ENCODE peak calls at places on chromosomes 13 and 19, in six cellular contexts. K is neural crest cell, V is right atrium auricular region, U is GM13977, P is heart left ventricle, Q is left ventricle myocardium inferior. R is an unnamed sample.

GRCh38 chr19:7565332-7565731 is 29.8 kb downstream of the PNPLA6 start:
- DNase-seq in K (no peak), V (no peak), U (peak), P (no peak), Q (no peak), R (no peak)

GRCh38 chr13:76307157-76307556 is 579.0 kb downstream of the KCTD12 start:
- DNase-seq in K (no peak), V (no peak), U (no peak), P (no peak), Q (no peak), R (no peak)

GRCh38 chr19:29858000-29858596 is 46.3 kb downstream of the CCNE1 start:
- DNase-seq in K (no peak), V (no peak), U (peak), P (no peak), Q (no peak), R (no peak)

GRCh38 chr19:10624585-10624984 is 768 bp upstream of the SLC44A2 start:
- DNase-seq in K (no peak), V (no peak), U (no peak), P (no peak), Q (no peak), R (no peak)

GRCh38 chr13:99227909-99228688 is 27.4 kb downstream of the UBAC2 start:
- DNase-seq in K (no peak), V (no peak), U (no peak), P (no peak), Q (no peak), R (no peak)

GRCh38 chr19:6030214-6030507 is 52.2 kb upstream of the RANBP3 start:
- DNase-seq in K (no peak), V (no peak), U (no peak), P (no peak), Q (no peak), R (no peak)

GRCh38 chr13:46160474-46161066 is 21.4 kb downstream of the LCP1 start:
- DNase-seq in K (peak), V (no peak), U (peak), P (no peak), Q (no peak), R (no peak)

GRCh38 chr13:101579291-101579802 is 126.9 kb downstream of the ITGBL1 start:
- DNase-seq in K (no peak), V (no peak), U (no peak), P (no peak), Q (no peak), R (no peak)

GRCh38 chr19:41871573-41872383 is 5.3 kb upstream of the CD79A start:
- DNase-seq in K (no peak), V (no peak), U (peak), P (peak), Q (peak), R (no peak)

GRCh38 chr19:2627855-2628254 is 74.6 kb downstream of the GNG7 start:
- DNase-seq in K (no peak), V (no peak), U (no peak), P (no peak), Q (no peak), R (no peak)

GRCh38 chr13:19818223-19818842 is 35.6 kb upstream of the PSPC1 start:
- DNase-seq in K (peak), V (no peak), U (no peak), P (peak), Q (peak), R (no peak)

GRCh38 chr19:2887391-2887914 is 13.3 kb upstream of the ZNF57 start:
- DNase-seq in K (no peak), V (no peak), U (peak), P (no peak), Q (no peak), R (no peak)

GRCh38 chr19:13056052-13056660 is 46.5 kb downstream of the LYL1 start:
- DNase-seq in K (no peak), V (no peak), U (no peak), P (peak), Q (peak), R (no peak)

GRCh38 chr13:80979035-80979641 is 638.2 kb upstream of the SPRY2 start:
- DNase-seq in K (peak), V (no peak), U (peak), P (peak), Q (no peak), R (no peak)

GRCh38 chr19:8248348-8249328 is 39.5 kb downstream of the CERS4 start:
- DNase-seq in K (no peak), V (no peak), U (no peak), P (no peak), Q (no peak), R (no peak)

GRCh38 chr19:2820112-2820702 is 539 bp downstream of the ZNF554 start:
- DNase-seq in K (peak), V (no peak), U (peak), P (no peak), Q (no peak), R (no peak)

GRCh38 chr19:19537321-19538048 is 580 bp upstream of the CILP2 start:
- DNase-seq in K (no peak), V (no peak), U (peak), P (no peak), Q (no peak), R (no peak)

GRCh38 chr19:11246941-11247340 is 7.5 kb downstream of the ANGPTL8 start:
- DNase-seq in K (no peak), V (no peak), U (no peak), P (no peak), Q (no peak), R (no peak)

GRCh38 chr19:11612816-11613511 is 15.7 kb downstream of the ZNF627 start:
- DNase-seq in K (no peak), V (no peak), U (no peak), P (no peak), Q (no peak), R (no peak)

GRCh38 chr19:17762505-17763229 is 11.4 kb downstream of the FCHO1 start:
- DNase-seq in K (peak), V (no peak), U (no peak), P (no peak), Q (no peak), R (no peak)

GRCh38 chr13:40338217-40338616 is 328.2 kb downstream of the FOXO1 start:
- DNase-seq in K (no peak), V (peak), U (no peak), P (no peak), Q (no peak), R (peak)

GRCh38 chr13:40342461-40342860 is 324.0 kb downstream of the FOXO1 start:
- DNase-seq in K (no peak), V (no peak), U (no peak), P (no peak), Q (no peak), R (peak)

GRCh38 chr13:40341086-40341471 is 325.4 kb downstream of the FOXO1 start:
- DNase-seq in K (no peak), V (no peak), U (no peak), P (no peak), Q (no peak), R (no peak)

GRCh38 chr13:40341501-40341900 is 324.9 kb downstream of the FOXO1 start:
- DNase-seq in K (no peak), V (no peak), U (no peak), P (no peak), Q (no peak), R (peak)

GRCh38 chr13:40340368-40341085 is 325.9 kb downstream of the FOXO1 start:
- DNase-seq in K (no peak), V (no peak), U (no peak), P (no peak), Q (no peak), R (peak)
- TF ChIP-seq CTCF in K (no peak), V (no peak), U (no peak), P (no peak), Q (peak), R (peak)

DNA sequence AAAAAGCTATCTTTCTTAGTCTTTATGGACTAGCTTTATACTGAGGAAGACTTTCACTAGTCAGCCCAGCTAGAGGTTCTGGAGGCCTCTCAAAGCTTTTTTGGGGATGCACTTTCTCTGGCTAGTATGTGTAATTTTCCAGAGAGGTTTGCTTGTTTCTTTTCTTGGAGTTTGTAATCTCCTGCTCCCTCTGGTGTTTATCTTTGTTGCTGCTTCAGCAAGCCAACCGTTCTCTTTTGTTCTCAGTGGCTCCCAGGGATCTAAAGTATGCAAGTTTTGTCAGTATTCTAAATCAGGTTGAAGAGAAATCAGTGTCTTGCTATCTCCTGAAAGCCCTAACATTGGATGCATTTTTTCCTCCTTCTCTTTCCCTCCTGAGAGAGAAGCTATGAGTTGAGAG is 121.1 kb upstream of the MYO16 start:
- DNase-seq in K (no peak), V (no peak), U (peak), P (no peak), Q (no peak), R (no peak)
- TF ChIP-seq CTCF in K (peak), V (no peak), U (no peak), P (no peak), Q (peak), R (peak)

GRCh38 chr13:37173214-37173613 is 67.8 kb upstream of the CSNK1A1L start:
- DNase-seq in K (no peak), V (no peak), U (no peak), P (no peak), Q (no peak), R (no peak)
- TF ChIP-seq CTCF in K (no peak), V (no peak), U (no peak), P (no peak), Q (no peak), R (peak)

DNA sequence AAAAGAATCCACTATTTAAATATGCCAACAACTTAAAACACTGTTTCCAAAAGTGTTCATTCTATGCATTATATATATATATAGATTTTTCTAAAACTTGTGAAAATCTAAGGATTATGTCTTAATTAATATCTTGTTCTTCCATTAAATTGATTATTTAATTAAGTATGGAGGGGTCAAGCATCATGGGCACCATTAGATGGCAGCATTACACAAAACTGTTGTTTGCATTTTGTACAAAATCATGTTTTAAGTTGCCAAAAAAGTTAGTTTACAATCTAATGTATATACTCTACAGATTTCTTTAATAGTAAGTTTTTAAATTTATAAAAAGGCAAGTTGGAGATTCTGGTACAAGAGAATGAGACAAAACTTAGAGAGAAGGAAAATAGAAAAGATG is 213.2 kb upstream of the EDNRB start:
- DNase-seq in K (no peak), V (no peak), U (no peak), P (no peak), Q (no peak), R (no peak)
- TF ChIP-seq CTCF in K (peak), V (no peak), U (peak), P (no peak), Q (no peak), R (peak)

DNA sequence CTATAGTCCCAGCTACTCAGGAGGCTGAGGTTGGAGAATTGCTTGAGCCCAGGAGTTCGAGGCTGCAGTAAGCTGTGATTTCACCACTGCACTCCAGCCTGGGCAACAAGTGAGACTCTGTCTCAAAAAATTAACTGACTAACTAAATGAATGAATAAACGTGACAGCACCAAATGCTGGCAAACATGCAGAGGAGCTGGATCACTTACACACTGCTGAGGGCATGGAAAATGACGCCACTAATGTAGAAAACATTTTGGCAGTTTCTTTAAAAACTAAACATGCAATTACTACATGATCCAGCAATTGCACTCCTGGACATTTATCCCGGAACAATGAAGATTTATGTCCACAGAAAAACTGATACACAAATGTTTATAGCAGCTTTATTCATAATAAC is 31.3 kb upstream of the GTF3A start:
- DNase-seq in K (no peak), V (no peak), U (no peak), P (no peak), Q (no peak), R (no peak)
- TF ChIP-seq CTCF in K (no peak), V (no peak), U (no peak), P (no peak), Q (no peak), R (no peak)